ENCODE peak calls at places on chromosomes 2 and 18, in four cellular contexts. One of them, this sample, is unnamed.

GRCh38 chr18:23591011-23591410 is 4.7 kb upstream of the NPC1 start:
- DNase-seq in left lung: no peak
- DNase-seq in nucleus accumbens: no peak
- DNase-seq in HEK293T: no peak
- DNase-seq in this sample: no peak

GRCh38 chr2:136764397-136765255 is 719 bp upstream of the THSD7B start:
- DNase-seq in left lung: peak
- DNase-seq in nucleus accumbens: no peak
- DNase-seq in HEK293T: no peak
- DNase-seq in this sample: peak

GRCh38 chr18:79883461-79884295 is 67.8 kb downstream of the SLC66A2 start:
- DNase-seq in left lung: peak
- DNase-seq in nucleus accumbens: no peak
- DNase-seq in HEK293T: no peak
- DNase-seq in this sample: no peak

GRCh38 chr2:160417745-160418397 is 75.7 kb downstream of the RBMS1 start:
- DNase-seq in left lung: no peak
- DNase-seq in nucleus accumbens: no peak
- DNase-seq in HEK293T: no peak
- DNase-seq in this sample: no peak

GRCh38 chr18:46452820-46453219 is 204.2 kb downstream of the LOXHD1 start:
- DNase-seq in left lung: no peak
- DNase-seq in nucleus accumbens: no peak
- DNase-seq in HEK293T: no peak
- DNase-seq in this sample: no peak

GRCh38 chr18:50719471-50719987 is 100.3 kb downstream of the MRO start:
- DNase-seq in left lung: no peak
- DNase-seq in nucleus accumbens: no peak
- DNase-seq in HEK293T: no peak
- DNase-seq in this sample: no peak

GRCh38 chr2:207412787-207413310 is 116.9 kb upstream of the CREB1 start:
- DNase-seq in left lung: no peak
- DNase-seq in nucleus accumbens: no peak
- DNase-seq in HEK293T: no peak
- DNase-seq in this sample: peak

GRCh38 chr18:63284861-63285260 is 34.7 kb downstream of the BCL2 start:
- DNase-seq in left lung: no peak
- DNase-seq in nucleus accumbens: no peak
- DNase-seq in HEK293T: no peak
- DNase-seq in this sample: no peak

GRCh38 chr18:23721711-23722479 is 32.6 kb downstream of the LAMA3 start:
- DNase-seq in left lung: no peak
- DNase-seq in nucleus accumbens: no peak
- DNase-seq in HEK293T: no peak
- DNase-seq in this sample: no peak

GRCh38 chr18:63069496-63069895 is 250.1 kb downstream of the BCL2 start:
- DNase-seq in left lung: no peak
- DNase-seq in nucleus accumbens: no peak
- DNase-seq in HEK293T: no peak
- DNase-seq in this sample: no peak

GRCh38 chr2:144701259-144701658 is 181.3 kb upstream of the ZEB2 start:
- DNase-seq in left lung: no peak
- DNase-seq in nucleus accumbens: no peak
- DNase-seq in HEK293T: no peak
- DNase-seq in this sample: no peak

GRCh38 chr2:127641846-127642510 is 4.0 kb upstream of the GPR17 start:
- DNase-seq in left lung: no peak
- DNase-seq in nucleus accumbens: no peak
- DNase-seq in HEK293T: no peak
- DNase-seq in this sample: no peak

GRCh38 chr2:80854831-80855230 is 550.3 kb upstream of the LRRTM1 start:
- DNase-seq in left lung: no peak
- DNase-seq in nucleus accumbens: no peak
- DNase-seq in HEK293T: no peak
- DNase-seq in this sample: no peak

GRCh38 chr2:33104726-33105125 is 158.0 kb downstream of the LTBP1 start:
- DNase-seq in left lung: no peak
- DNase-seq in nucleus accumbens: no peak
- DNase-seq in HEK293T: no peak
- DNase-seq in this sample: no peak

GRCh38 chr2:145644820-145645302 is 1124.9 kb upstream of the ZEB2 start:
- DNase-seq in left lung: no peak
- DNase-seq in nucleus accumbens: no peak
- DNase-seq in HEK293T: no peak
- DNase-seq in this sample: no peak

GRCh38 chr18:79343567-79344207 is 52.0 kb upstream of the NFATC1 start:
- DNase-seq in left lung: no peak
- DNase-seq in nucleus accumbens: no peak
- DNase-seq in HEK293T: no peak
- DNase-seq in this sample: no peak